ENCODE peak calls at places on chromosomes 13 and 19, in ten cellular contexts. W is Peyer's patch, M is IMR-90, J is HCT116, L is prostate gland, O is endothelial cell of umbilical vein, F is NB4, D is adrenal gland, E is A549, U is heart left ventricle. S is an unnamed sample.

GRCh38 chr19:13152854-13153626 is 2.8 kb downstream of the IER2 start:
- DNase-seq in W (peak; percentile 97), M (peak; percentile 93), J (peak; percentile 93), L (peak; percentile 95), O (peak; percentile 94), F (peak; percentile 94), D (peak; percentile 97), E (peak; percentile 95), U (peak; percentile 96), S (peak; percentile 95)

GRCh38 chr13:80524447-80525215 is 183.7 kb upstream of the SPRY2 start:
- DNase-seq in W (no peak), M (no peak), J (peak; percentile 15), L (no peak), O (peak; percentile 55), F (no peak), D (no peak), E (no peak), U (no peak), S (no peak)

GRCh38 chr19:289651-290538 is 1.3 kb downstream of the PLPP2 start:
- DNase-seq in W (no peak), M (peak; percentile 25), J (peak; percentile 74), L (peak; percentile 64), O (peak; percentile 35), F (no peak), D (peak; percentile 61), E (peak; percentile 86), U (no peak), S (peak; percentile 91)

GRCh38 chr13:110528911-110529310 is 32.6 kb downstream of the RAB20 start:
- DNase-seq in W (no peak), M (no peak), J (no peak), L (no peak), O (no peak), F (no peak), D (no peak), E (no peak), U (no peak), S (no peak)

GRCh38 chr13:97226788-97227627 is 4.9 kb downstream of the MBNL2 start:
- DNase-seq in W (peak; percentile 49), M (no peak), J (no peak), L (no peak), O (peak; percentile 78), F (peak; percentile 56), D (peak; percentile 58), E (no peak), U (no peak), S (no peak)

GRCh38 chr13:110758195-110758594 is 44.7 kb downstream of the ING1 start:
- DNase-seq in W (no peak), M (peak; percentile 72), J (no peak), L (no peak), O (peak; percentile 26), F (no peak), D (no peak), E (no peak), U (no peak), S (no peak)

GRCh38 chr13:98622926-98623325 is 46.0 kb upstream of the STK24 start:
- DNase-seq in W (no peak), M (no peak), J (no peak), L (no peak), O (no peak), F (peak; percentile 75), D (no peak), E (no peak), U (no peak), S (no peak)

GRCh38 chr13:28754698-28755545 is 36.2 kb upstream of the SLC46A3 start:
- DNase-seq in W (no peak), M (peak; percentile 13), J (peak; percentile 19), L (no peak), O (peak; percentile 59), F (peak; percentile 85), D (peak; percentile 32), E (peak; percentile 40), U (peak; percentile 44), S (no peak)

GRCh38 chr19:16265890-16266585 is 58.6 kb upstream of the KLF2 start:
- DNase-seq in W (no peak), M (no peak), J (no peak), L (no peak), O (no peak), F (no peak), D (no peak), E (no peak), U (no peak), S (no peak)

GRCh38 chr13:20043207-20043925 is 84.8 kb downstream of the ZMYM2 start:
- DNase-seq in W (no peak), M (no peak), J (no peak), L (no peak), O (no peak), F (no peak), D (no peak), E (no peak), U (no peak), S (no peak)

GRCh38 chr19:4717191-4717965 is 6.3 kb downstream of the DPP9 start:
- DNase-seq in W (no peak), M (peak; percentile 70), J (no peak), L (no peak), O (peak; percentile 69), F (no peak), D (no peak), E (peak; percentile 90), U (no peak), S (no peak)
- TF ChIP-seq POLR2A in W (no peak), M (no peak), J (no peak), L (no peak), O (peak; percentile 70), F (no peak), D (no peak), E (no peak), U (no peak), S (no peak)

GRCh38 chr19:45467456-45468158 is at the start of gene FOSB:
- DNase-seq in W (peak; percentile 97), M (peak; percentile 92), J (peak; percentile 91), L (peak; percentile 95), O (peak; percentile 91), F (peak; percentile 83), D (peak; percentile 98), E (peak; percentile 98), U (peak; percentile 95), S (peak; percentile 94)
- TF ChIP-seq CTCF in W (no peak), M (no peak), J (no peak), L (no peak), O (no peak), F (no peak), D (no peak), E (no peak), U (no peak), S (no peak)

GRCh38 chr19:12140545-12141404 is 625 bp upstream of the ZNF20 start:
- DNase-seq in W (peak; percentile 83), M (peak; percentile 80), J (peak; percentile 52), L (peak; percentile 87), O (peak; percentile 73), F (peak; percentile 89), D (peak; percentile 88), E (peak; percentile 34), U (peak; percentile 88), S (peak; percentile 97)
- TF ChIP-seq POLR2A in W (no peak), M (no peak), J (no peak), L (no peak), O (no peak), F (peak; percentile 12), D (no peak), E (no peak), U (no peak), S (no peak)

DNA sequence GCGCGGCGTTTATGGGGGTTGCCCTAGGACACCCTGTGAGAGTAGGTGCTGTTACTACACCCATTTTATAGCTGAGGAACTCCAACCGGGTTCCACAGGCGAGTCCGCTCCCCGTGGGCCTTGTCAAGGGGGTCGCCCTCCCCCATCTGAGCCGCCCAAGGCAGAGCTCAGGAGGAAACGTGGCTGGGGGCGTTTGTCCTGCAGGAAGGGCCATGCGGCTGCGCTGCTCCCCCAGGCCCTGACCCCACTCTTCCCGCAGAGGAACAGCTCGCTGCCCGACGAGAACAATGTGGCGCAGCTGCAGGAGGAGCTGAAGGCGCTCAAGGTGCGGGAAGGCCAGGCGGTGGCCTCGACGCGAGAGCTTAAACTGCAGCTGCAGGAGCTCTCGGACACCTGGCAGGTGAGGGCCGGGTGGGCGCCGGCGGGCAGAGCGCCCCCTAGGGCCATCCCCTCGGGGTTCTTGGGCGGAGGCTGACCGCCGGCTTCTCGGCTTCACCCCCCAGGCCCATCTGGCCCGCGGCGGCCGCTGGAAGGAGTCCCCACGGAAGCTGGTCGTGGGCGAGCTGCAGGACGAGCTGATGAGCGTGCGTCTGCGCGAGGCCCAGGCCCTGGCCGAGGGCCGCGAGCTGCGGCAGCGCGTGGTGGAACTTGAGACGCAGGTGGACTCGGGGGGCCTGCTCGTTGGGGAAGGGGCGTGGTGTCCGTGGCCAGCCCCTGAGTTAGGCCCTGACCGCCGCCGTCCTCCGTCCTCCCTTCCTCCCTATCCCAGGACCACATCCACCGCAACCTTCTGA is 12.4 kb downstream of the PRR36 start:
- DNase-seq in W (no peak), M (no peak), J (no peak), L (no peak), O (no peak), F (no peak), D (no peak), E (no peak), U (no peak), S (no peak)
- TF ChIP-seq CTCF in W (no peak), M (no peak), J (no peak), L (no peak), O (no peak), F (no peak), D (no peak), E (peak; percentile 12), U (no peak), S (no peak)